ENCODE peak calls at places on chromosome 12, in four cellular contexts. O is ovary, U is fibroblast of pulmonary artery, M is psoas muscle. K is an unnamed sample.

GRCh38 chr12:62190921-62191746 is 69.1 kb upstream of the USP15 start:
- DNase-seq in O (peak; percentile 26), U (no peak), M (peak; percentile 15), K (no peak)

GRCh38 chr12:1919284-1919683 is 832 bp upstream of the CACNA2D4 start:
- DNase-seq in O (no peak), U (no peak), M (no peak), K (no peak)

GRCh38 chr12:94595152-94595551 is 55.2 kb downstream of the TMCC3 start:
- DNase-seq in O (no peak), U (no peak), M (no peak), K (no peak)

GRCh38 chr12:28933864-28934527 is 215.1 kb upstream of the FAR2 start:
- DNase-seq in O (no peak), U (peak; percentile 11), M (no peak), K (no peak)

GRCh38 chr12:75389706-75390105 is 1.2 kb upstream of the GLIPR1L2 start:
- DNase-seq in O (no peak), U (no peak), M (no peak), K (no peak)

GRCh38 chr12:3407723-3408122 is 83.3 kb upstream of the PRMT8 start:
- DNase-seq in O (no peak), U (no peak), M (no peak), K (no peak)

GRCh38 chr12:88001327-88001726 is 27.9 kb downstream of the C12orf50 start:
- DNase-seq in O (no peak), U (no peak), M (no peak), K (no peak)

GRCh38 chr12:60014441-60014840 is 418.6 kb downstream of the SLC16A7 start:
- DNase-seq in O (no peak), U (no peak), M (no peak), K (no peak)

GRCh38 chr12:13727707-13728147 is 253.7 kb downstream of the GRIN2B start:
- DNase-seq in O (no peak), U (no peak), M (no peak), K (no peak)

GRCh38 chr12:110373025-110373876 is 30.3 kb downstream of the ANAPC7 start:
- DNase-seq in O (no peak), U (no peak), M (peak; percentile 19), K (no peak)

GRCh38 chr12:124026755-124027745 is 54.0 kb downstream of the ZNF664 start:
- DNase-seq in O (no peak), U (peak; percentile 32), M (no peak), K (no peak)

GRCh38 chr12:106093246-106093645 is 45.5 kb downstream of the NUAK1 start:
- DNase-seq in O (no peak), U (no peak), M (no peak), K (no peak)

GRCh38 chr12:32471601-32472001 is 72.2 kb downstream of the FGD4 start:
- DNase-seq in O (no peak), U (no peak), M (no peak), K (no peak)

GRCh38 chr12:104121001-104121400 is 17.0 kb downstream of the NFYB start:
- DNase-seq in O (no peak), U (peak; percentile 69), M (no peak), K (no peak)

GRCh38 chr12:93626160-93626559 is 51.0 kb upstream of the CRADD start:
- DNase-seq in O (no peak), U (no peak), M (no peak), K (no peak)

GRCh38 chr12:22266101-22266500 is 68.4 kb downstream of the ST8SIA1 start:
- DNase-seq in O (no peak), U (no peak), M (no peak), K (no peak)

DNA sequence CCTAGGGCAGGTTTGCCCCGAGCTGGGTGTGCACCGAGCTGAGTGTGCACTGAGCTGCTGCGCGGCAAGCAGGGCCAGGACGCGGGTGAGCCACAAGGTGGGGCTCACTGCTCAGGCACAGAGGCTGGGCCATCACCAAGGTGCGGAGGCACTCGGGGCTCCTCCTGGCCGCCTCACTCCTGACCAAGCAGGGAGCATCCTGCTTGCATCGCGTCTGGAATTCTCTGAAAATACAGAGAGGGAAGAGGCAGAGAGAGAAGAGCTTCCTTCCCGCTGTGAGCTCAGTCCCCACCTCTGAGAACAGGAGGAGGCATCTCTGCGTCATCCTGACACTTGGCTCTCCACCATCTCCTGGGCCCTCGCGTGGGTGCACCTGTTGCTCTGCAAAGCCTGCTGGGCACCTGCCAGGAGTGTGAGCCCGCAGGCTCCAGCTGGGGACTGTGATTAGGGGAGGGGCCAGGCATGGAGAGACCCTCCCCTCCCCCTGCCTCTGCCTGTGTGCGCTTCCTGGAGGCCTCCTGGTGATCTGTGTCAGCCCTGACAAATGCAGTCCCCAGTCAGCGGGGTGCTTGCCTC is 116.3 kb downstream of the GLT1D1 start:
- DNase-seq in O (no peak), U (no peak), M (no peak), K (peak; percentile 58)
- TF ChIP-seq CTCF in O (no peak), U (no peak), M (no peak), K (peak; percentile 64)

GRCh38 chr12:83018063-83018462 is 331.4 kb downstream of the TMTC2 start:
- DNase-seq in O (no peak), U (no peak), M (no peak), K (no peak)

GRCh38 chr12:83017001-83017400 is 330.3 kb downstream of the TMTC2 start:
- DNase-seq in O (no peak), U (no peak), M (no peak), K (no peak)

GRCh38 chr12:83015390-83016225 is 328.9 kb downstream of the TMTC2 start:
- DNase-seq in O (peak; percentile 32), U (peak; percentile 37), M (no peak), K (no peak)

DNA sequence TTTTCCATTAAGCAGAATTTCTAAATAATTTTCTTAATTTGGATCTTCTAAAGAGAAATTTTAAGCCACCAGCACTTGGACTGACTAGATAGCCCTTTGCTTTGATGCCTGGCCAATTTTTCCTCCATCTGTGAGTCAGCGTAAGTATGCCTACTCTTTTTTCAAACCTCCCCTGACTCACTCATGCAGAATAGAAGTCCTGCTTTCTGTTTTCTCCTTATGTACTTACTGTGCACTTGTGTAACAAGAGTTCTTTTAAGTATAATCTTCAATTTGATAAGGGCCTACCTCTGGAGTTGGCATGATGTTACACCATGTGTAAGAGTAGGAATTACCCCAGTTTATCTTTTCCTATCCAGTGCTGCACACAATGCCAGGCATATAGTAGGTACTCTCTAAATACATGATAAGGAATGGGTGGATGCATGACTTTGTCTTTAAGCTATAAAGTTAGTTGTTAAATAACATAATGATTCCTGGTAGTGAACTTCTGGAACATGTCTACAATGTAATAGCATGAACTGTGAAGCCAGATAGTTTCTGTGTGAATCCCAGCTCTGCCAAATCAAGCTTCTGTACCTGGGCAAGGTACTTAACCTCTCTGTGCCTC is 329.6 kb downstream of the TMTC2 start:
- DNase-seq in O (peak; percentile 32), U (peak; percentile 85), M (no peak), K (no peak)
- H3K4me3 ChIP-seq in O (peak overlapping the region; percentile 23), U (peak overlapping the region; percentile 51), M (peak overlapping the region; percentile 49), K (no peak overlapping the region)

GRCh38 chr12:14995583-14996425 is 23.0 kb downstream of the PDE6H start:
- DNase-seq in O (no peak), U (peak; percentile 92), M (no peak), K (peak; percentile 77)
- TF ChIP-seq CTCF in O (no peak), U (peak; percentile 60), M (peak; percentile 79), K (peak; percentile 37)

GRCh38 chr12:117098071-117098360 is 1.2 kb downstream of the TESC start:
- DNase-seq in O (no peak), U (no peak), M (no peak), K (no peak)

GRCh38 chr12:117101953-117102833 is 3.0 kb upstream of the TESC start:
- DNase-seq in O (no peak), U (no peak), M (no peak), K (no peak)

GRCh38 chr12:117098361-117099217 is 627 bp downstream of the TESC start:
- DNase-seq in O (no peak), U (no peak), M (no peak), K (peak; percentile 68)

GRCh38 chr12:117100251-117100650 is 1.0 kb upstream of the TESC start:
- DNase-seq in O (no peak), U (peak; percentile 25), M (no peak), K (no peak)

DNA sequence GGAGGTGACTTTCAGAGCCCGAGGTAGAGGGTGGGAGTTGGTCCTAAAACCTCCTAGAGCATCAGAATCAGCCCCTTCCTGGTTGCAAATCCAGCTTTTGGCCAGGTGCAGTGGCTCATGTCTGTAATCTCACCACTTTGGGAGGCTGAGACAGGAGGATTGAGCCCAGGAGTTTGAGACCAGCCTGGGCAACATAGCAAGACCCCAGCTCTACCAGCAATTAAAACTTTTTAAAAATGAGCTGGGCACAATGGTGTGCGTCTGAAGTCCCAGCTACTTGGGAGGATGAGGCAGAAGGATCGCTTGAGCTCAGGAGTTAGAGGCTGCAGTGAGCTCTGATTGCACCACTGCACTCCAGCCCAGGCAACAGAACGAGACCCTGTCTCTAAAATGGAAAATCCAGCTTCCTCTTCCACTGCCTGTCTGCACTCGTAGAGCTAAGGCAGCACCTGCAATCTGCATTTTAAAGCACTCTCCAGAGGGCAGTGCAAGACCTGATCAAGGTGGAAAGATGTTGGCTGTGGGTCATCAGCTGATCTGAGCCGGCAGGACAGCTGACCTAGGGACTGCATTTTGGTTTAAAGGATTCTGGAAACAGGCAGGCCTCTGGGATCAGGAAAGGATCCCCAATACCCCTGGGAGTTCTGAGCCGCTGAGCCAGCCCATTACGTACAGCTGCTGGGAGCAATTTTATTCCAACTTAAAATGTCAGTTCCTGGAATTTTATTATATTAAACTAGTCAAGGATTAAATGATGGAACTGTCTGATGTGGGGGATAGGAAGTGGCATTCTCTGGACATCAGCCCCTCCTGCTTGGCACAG is 1.8 kb upstream of the TESC start:
- DNase-seq in O (no peak), U (no peak), M (no peak), K (no peak)
- H3K4me3 ChIP-seq in O (no peak overlapping the region), U (no peak overlapping the region), M (no peak overlapping the region), K (no peak overlapping the region)

GRCh38 chr12:68361953-68362352 is 29.8 kb upstream of the MDM1 start:
- DNase-seq in O (no peak), U (no peak), M (no peak), K (no peak)

GRCh38 chr12:68356060-68356748 is 24.0 kb upstream of the MDM1 start:
- DNase-seq in O (no peak), U (no peak), M (no peak), K (no peak)

GRCh38 chr12:68359669-68360068 is 27.5 kb upstream of the MDM1 start:
- DNase-seq in O (no peak), U (peak; percentile 46), M (no peak), K (no peak)

DNA sequence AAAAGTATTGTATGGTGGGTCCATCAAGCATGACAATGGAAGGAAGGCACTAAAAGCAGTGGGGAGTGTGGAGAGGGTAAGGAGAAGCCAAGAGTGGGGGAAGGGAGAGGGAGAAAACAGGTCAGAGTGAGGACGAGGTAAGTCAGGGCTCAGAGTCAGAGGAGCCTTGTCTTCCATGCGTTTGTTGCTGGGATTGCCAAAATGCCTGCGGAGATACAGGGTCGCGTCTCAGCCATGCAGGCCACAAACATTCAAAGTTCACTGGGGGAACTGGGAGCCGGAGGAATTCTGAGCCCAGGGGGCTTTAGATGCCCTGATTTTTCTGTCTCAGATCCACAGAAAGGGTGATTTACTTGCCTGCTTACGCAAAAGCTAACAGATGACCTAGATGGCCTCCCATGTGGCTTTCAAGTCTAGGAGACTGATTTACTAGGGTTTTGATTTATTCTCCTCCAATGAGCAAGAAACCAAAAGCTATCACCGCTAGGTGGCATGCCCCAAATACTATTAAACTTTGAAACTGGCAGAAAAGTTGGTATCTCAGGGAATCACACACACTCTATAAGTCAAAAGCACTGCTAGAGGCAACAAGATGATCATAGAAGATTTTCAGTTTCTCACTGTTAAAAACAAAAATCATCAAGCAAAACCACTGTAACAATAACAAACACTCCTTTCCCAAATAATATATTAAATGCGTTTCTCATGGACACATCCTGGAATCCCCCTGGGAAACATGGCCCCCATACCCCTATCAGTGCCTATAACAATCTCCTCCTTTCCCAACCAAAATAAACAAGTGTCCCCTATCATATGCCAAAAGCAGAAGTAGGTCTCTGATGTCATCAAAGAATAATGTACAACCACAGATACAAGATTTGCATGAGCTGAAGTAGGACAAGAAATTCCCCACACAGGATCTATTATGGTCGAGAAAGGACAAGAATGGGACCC is 26.6 kb upstream of the MDM1 start:
- DNase-seq in O (peak; percentile 44), U (peak; percentile 90), M (peak; percentile 21), K (peak; percentile 85)
- TF ChIP-seq CTCF in O (peak; percentile 52), U (peak; percentile 76), M (peak; percentile 68), K (peak; percentile 51)

K was measured in GM12865.